ENCODE peak calls at places on chromosome 5, in seven cellular contexts. One of them, this sample, is unnamed.
A peak's percentile ranks its signal among the peaks of the same experiment; 100 is the strongest.

GRCh38 chr5:65041296-65042158 is 272.8 kb downstream of the CWC27 start:
- DNase-seq in NCI-H748 treated with DMSO at 0.1 percent for 48 hours: no peak
- DNase-seq in GM04503: no peak
- DNase-seq in AG08395: peak; percentile 46
- DNase-seq in stimulated activated CD4-positive, alpha-beta T cell treated with anti-CD3 and anti-CD28 coated beads, Interleukin-4, amount 100 ng/mL, for 4 hours: no peak
- DNase-seq in NCI-H526: no peak
- DNase-seq in H54: no peak
- DNase-seq in this sample: no peak

GRCh38 chr5:178293815-178294214 is 61.2 kb upstream of the PHYKPL start:
- DNase-seq in NCI-H748 treated with DMSO at 0.1 percent for 48 hours: no peak
- DNase-seq in GM04503: no peak
- DNase-seq in AG08395: no peak
- DNase-seq in stimulated activated CD4-positive, alpha-beta T cell treated with anti-CD3 and anti-CD28 coated beads, Interleukin-4, amount 100 ng/mL, for 4 hours: no peak
- DNase-seq in NCI-H526: no peak
- DNase-seq in H54: no peak
- DNase-seq in this sample: no peak

GRCh38 chr5:76473676-76474075 is 70.6 kb downstream of the IQGAP2 start:
- DNase-seq in NCI-H748 treated with DMSO at 0.1 percent for 48 hours: no peak
- DNase-seq in GM04503: no peak
- DNase-seq in AG08395: no peak
- DNase-seq in stimulated activated CD4-positive, alpha-beta T cell treated with anti-CD3 and anti-CD28 coated beads, Interleukin-4, amount 100 ng/mL, for 4 hours: peak; percentile 75
- DNase-seq in NCI-H526: no peak
- DNase-seq in H54: no peak
- DNase-seq in this sample: no peak

GRCh38 chr5:61004448-61004847 is 59.4 kb downstream of the NDUFAF2 start:
- DNase-seq in NCI-H748 treated with DMSO at 0.1 percent for 48 hours: no peak
- DNase-seq in GM04503: peak; percentile 17
- DNase-seq in AG08395: no peak
- DNase-seq in stimulated activated CD4-positive, alpha-beta T cell treated with anti-CD3 and anti-CD28 coated beads, Interleukin-4, amount 100 ng/mL, for 4 hours: no peak
- DNase-seq in NCI-H526: no peak
- DNase-seq in H54: no peak
- DNase-seq in this sample: peak; percentile 7

GRCh38 chr5:139131062-139131856 is 66.9 kb downstream of the SIL1 start:
- DNase-seq in NCI-H748 treated with DMSO at 0.1 percent for 48 hours: no peak
- DNase-seq in GM04503: no peak
- DNase-seq in AG08395: peak; percentile 75
- DNase-seq in stimulated activated CD4-positive, alpha-beta T cell treated with anti-CD3 and anti-CD28 coated beads, Interleukin-4, amount 100 ng/mL, for 4 hours: no peak
- DNase-seq in NCI-H526: no peak
- DNase-seq in H54: no peak
- DNase-seq in this sample: no peak

GRCh38 chr5:135135530-135136201 is 101.6 kb upstream of the PITX1 start:
- DNase-seq in NCI-H748 treated with DMSO at 0.1 percent for 48 hours: peak; percentile 38
- DNase-seq in GM04503: peak; percentile 28
- DNase-seq in AG08395: peak; percentile 72
- DNase-seq in stimulated activated CD4-positive, alpha-beta T cell treated with anti-CD3 and anti-CD28 coated beads, Interleukin-4, amount 100 ng/mL, for 4 hours: no peak
- DNase-seq in NCI-H526: no peak
- DNase-seq in H54: peak; percentile 54
- DNase-seq in this sample: peak; percentile 88

GRCh38 chr5:67187318-67187717 is 9.3 kb downstream of the CD180 start:
- DNase-seq in NCI-H748 treated with DMSO at 0.1 percent for 48 hours: no peak
- DNase-seq in GM04503: no peak
- DNase-seq in AG08395: no peak
- DNase-seq in stimulated activated CD4-positive, alpha-beta T cell treated with anti-CD3 and anti-CD28 coated beads, Interleukin-4, amount 100 ng/mL, for 4 hours: no peak
- DNase-seq in NCI-H526: no peak
- DNase-seq in H54: no peak
- DNase-seq in this sample: no peak

GRCh38 chr5:102583663-102584062 is 84.9 kb upstream of the SLCO6A1 start:
- DNase-seq in NCI-H748 treated with DMSO at 0.1 percent for 48 hours: peak; percentile 77
- DNase-seq in GM04503: no peak
- DNase-seq in AG08395: peak; percentile 42
- DNase-seq in stimulated activated CD4-positive, alpha-beta T cell treated with anti-CD3 and anti-CD28 coated beads, Interleukin-4, amount 100 ng/mL, for 4 hours: no peak
- DNase-seq in NCI-H526: peak; percentile 52
- DNase-seq in H54: no peak
- DNase-seq in this sample: peak; percentile 4

GRCh38 chr5:11387382-11387781 is 516.9 kb downstream of the CTNND2 start:
- DNase-seq in NCI-H748 treated with DMSO at 0.1 percent for 48 hours: no peak
- DNase-seq in GM04503: no peak
- DNase-seq in AG08395: no peak
- DNase-seq in stimulated activated CD4-positive, alpha-beta T cell treated with anti-CD3 and anti-CD28 coated beads, Interleukin-4, amount 100 ng/mL, for 4 hours: no peak
- DNase-seq in NCI-H526: no peak
- DNase-seq in H54: no peak
- DNase-seq in this sample: no peak

GRCh38 chr5:147483961-147484707 is 25.7 kb downstream of the DPYSL3 start:
- DNase-seq in NCI-H748 treated with DMSO at 0.1 percent for 48 hours: peak; percentile 95
- DNase-seq in GM04503: peak; percentile 99
- DNase-seq in AG08395: peak; percentile 90
- DNase-seq in stimulated activated CD4-positive, alpha-beta T cell treated with anti-CD3 and anti-CD28 coated beads, Interleukin-4, amount 100 ng/mL, for 4 hours: no peak
- DNase-seq in NCI-H526: no peak
- DNase-seq in H54: no peak
- DNase-seq in this sample: peak; percentile 98

GRCh38 chr5:127235136-127235535 is 55.5 kb upstream of the MEGF10 start:
- DNase-seq in NCI-H748 treated with DMSO at 0.1 percent for 48 hours: no peak
- DNase-seq in GM04503: no peak
- DNase-seq in AG08395: no peak
- DNase-seq in stimulated activated CD4-positive, alpha-beta T cell treated with anti-CD3 and anti-CD28 coated beads, Interleukin-4, amount 100 ng/mL, for 4 hours: no peak
- DNase-seq in NCI-H526: no peak
- DNase-seq in H54: no peak
- DNase-seq in this sample: no peak

GRCh38 chr5:6315580-6315979 is 62.8 kb downstream of the MED10 start:
- DNase-seq in NCI-H748 treated with DMSO at 0.1 percent for 48 hours: no peak
- DNase-seq in GM04503: no peak
- DNase-seq in AG08395: no peak
- DNase-seq in stimulated activated CD4-positive, alpha-beta T cell treated with anti-CD3 and anti-CD28 coated beads, Interleukin-4, amount 100 ng/mL, for 4 hours: no peak
- DNase-seq in NCI-H526: no peak
- DNase-seq in H54: no peak
- DNase-seq in this sample: no peak

GRCh38 chr5:168443950-168444700 is 42.1 kb upstream of the RARS1 start:
- DNase-seq in NCI-H748 treated with DMSO at 0.1 percent for 48 hours: no peak
- DNase-seq in GM04503: peak; percentile 5
- DNase-seq in AG08395: no peak
- DNase-seq in stimulated activated CD4-positive, alpha-beta T cell treated with anti-CD3 and anti-CD28 coated beads, Interleukin-4, amount 100 ng/mL, for 4 hours: no peak
- DNase-seq in NCI-H526: no peak
- DNase-seq in H54: no peak
- DNase-seq in this sample: no peak